ENCODE peak calls at places on chromosomes 13 and 19, in nine cellular contexts. X is transverse colon, C is tibial artery, O is GM23248, W is cardiac muscle cell, U is uterus, D is mesenchymal stem cell, Y is hepatocyte, A is aorta. B is an unnamed sample. For H3K36me3, the result is how much of the 10 kb centered on the place peaks cover.

GRCh38 chr13:98141938-98142426 is 912 bp upstream of the FARP1 start:
- DNase-seq in O (no peak), W (peak), A (no peak), C (peak), X (peak), U (no peak), D (peak), Y (peak), B (no peak)

GRCh38 chr19:38535212-38535611 is 82.5 kb downstream of the MAP4K1 start:
- DNase-seq in U (no peak), W (no peak), A (no peak), X (no peak), D (no peak), C (no peak), O (no peak), Y (no peak), B (no peak)

GRCh38 chr19:8552810-8553209 is 24.4 kb downstream of the MYO1F start:
- DNase-seq in W (peak), X (no peak), U (no peak), Y (no peak), O (no peak), D (no peak), A (no peak), C (no peak), B (no peak)

GRCh38 chr19:42023121-42023942 is 29.3 kb upstream of the ATP1A3 start:
- DNase-seq in U (no peak), A (no peak), O (peak), D (no peak), C (no peak), X (peak), W (peak), Y (no peak), B (no peak)

GRCh38 chr13:27728271-27728670 is 64.0 kb upstream of the GSX1 start:
- DNase-seq in A (no peak), W (peak), C (no peak), Y (no peak), D (no peak), X (no peak), O (no peak), U (no peak), B (peak)

GRCh38 chr19:17041994-17042393 is 15.4 kb upstream of the CPAMD8 start:
- DNase-seq in W (peak), D (peak), U (no peak), O (no peak), X (peak), Y (no peak), A (no peak), C (no peak), B (no peak)

GRCh38 chr19:6062274-6062673 is 48.0 kb downstream of the RFX2 start:
- DNase-seq in U (peak), W (peak), Y (no peak), X (peak), O (peak), D (no peak), C (peak), A (peak), B (no peak)

GRCh38 chr19:5889288-5889971 is 14.2 kb downstream of the NDUFA11 start:
- DNase-seq in D (peak), W (no peak), X (no peak), A (no peak), O (peak), U (no peak), Y (no peak), C (no peak), B (no peak)

GRCh38 chr19:41409288-41409687 is 11.7 kb downstream of the BCKDHA start:
- DNase-seq in O (peak), W (peak), U (no peak), A (no peak), C (no peak), X (no peak), Y (peak), D (peak), B (no peak)

GRCh38 chr13:97932006-97932405 is 21.5 kb upstream of the IPO5 start:
- DNase-seq in W (no peak), O (no peak), X (no peak), U (no peak), A (no peak), Y (no peak), D (no peak), C (no peak), B (no peak)

GRCh38 chr13:90270231-90270630 is 1077.3 kb upstream of the MIR17HG start:
- DNase-seq in X (no peak), C (no peak), Y (no peak), U (no peak), O (no peak), A (no peak), W (peak), D (no peak), B (no peak)

GRCh38 chr13:45349438-45349837 is 8.5 kb upstream of the TPT1 start:
- DNase-seq in Y (no peak), O (peak), A (no peak), C (no peak), X (no peak), W (no peak), D (peak), U (no peak), B (no peak)

GRCh38 chr19:38496603-38497487 is 63.4 kb downstream of the RYR1 start:
- DNase-seq in A (no peak), X (no peak), U (no peak), Y (no peak), D (no peak), O (no peak), W (peak), C (no peak), B (no peak)

GRCh38 chr19:27793128-27793643 is 1419.8 kb downstream of the UQCRFS1 start:
- DNase-seq in W (peak), U (peak), C (peak), D (peak), O (peak), A (peak), Y (peak), X (peak), B (no peak)

GRCh38 chr19:19081642-19082151 is 17.9 kb downstream of the SLC25A42 start:
- DNase-seq in A (no peak), X (no peak), C (no peak), W (peak), O (no peak), D (no peak), Y (no peak), U (peak), B (no peak)

GRCh38 chr13:30736461-30736860 is 1.1 kb downstream of the ALOX5AP start:
- DNase-seq in Y (no peak), O (no peak), A (no peak), D (no peak), X (no peak), W (no peak), C (no peak), U (no peak), B (no peak)

GRCh38 chr13:96636310-96636709 is 358.0 kb downstream of the OXGR1 start:
- DNase-seq in O (no peak), W (peak), Y (no peak), A (no peak), X (no peak), D (no peak), C (no peak), U (no peak), B (no peak)

GRCh38 chr13:103328899-103329298 is 262.7 kb upstream of the SLC10A2 start:
- DNase-seq in Y (no peak), W (peak), U (no peak), X (no peak), O (no peak), D (no peak), A (no peak), C (no peak), B (no peak)

GRCh38 chr19:5138606-5139594 is 170.0 kb downstream of the KDM4B start:
- DNase-seq in C (no peak), U (no peak), X (peak), A (no peak), Y (no peak), D (peak), W (peak), O (peak), B (no peak)

GRCh38 chr13:72782717-72783116 is 784 bp downstream of the PIBF1 start:
- DNase-seq in X (no peak), U (no peak), O (peak), Y (no peak), A (no peak), W (peak), D (peak), C (no peak), B (no peak)

GRCh38 chr13:93473441-93474270 is 247.0 kb downstream of the GPC6 start:
- DNase-seq in U (no peak), A (no peak), D (peak), C (no peak), W (peak), Y (no peak), O (peak), X (no peak), B (no peak)

GRCh38 chr19:5130371-5131030 is 161.6 kb downstream of the KDM4B start:
- DNase-seq in C (no peak), W (no peak), A (no peak), U (no peak), Y (no peak), X (peak), D (no peak), O (no peak), B (no peak)

GRCh38 chr13:102277286-102277685 is 124.6 kb downstream of the FGF14 start:
- DNase-seq in Y (no peak), U (peak), W (peak), A (no peak), C (no peak), D (peak), O (no peak), X (no peak), B (no peak)

GRCh38 chr19:22784051-22784450 is at the start of gene ZNF99:
- DNase-seq in W (no peak), D (no peak), C (peak), O (no peak), U (peak), X (no peak), Y (no peak), A (peak), B (no peak)

GRCh38 chr13:96091164-96091931 is 1.4 kb downstream of the HS6ST3 start:
- DNase-seq in W (peak), A (peak), Y (peak), O (peak), C (peak), U (peak), X (no peak), D (no peak), B (no peak)

DNA sequence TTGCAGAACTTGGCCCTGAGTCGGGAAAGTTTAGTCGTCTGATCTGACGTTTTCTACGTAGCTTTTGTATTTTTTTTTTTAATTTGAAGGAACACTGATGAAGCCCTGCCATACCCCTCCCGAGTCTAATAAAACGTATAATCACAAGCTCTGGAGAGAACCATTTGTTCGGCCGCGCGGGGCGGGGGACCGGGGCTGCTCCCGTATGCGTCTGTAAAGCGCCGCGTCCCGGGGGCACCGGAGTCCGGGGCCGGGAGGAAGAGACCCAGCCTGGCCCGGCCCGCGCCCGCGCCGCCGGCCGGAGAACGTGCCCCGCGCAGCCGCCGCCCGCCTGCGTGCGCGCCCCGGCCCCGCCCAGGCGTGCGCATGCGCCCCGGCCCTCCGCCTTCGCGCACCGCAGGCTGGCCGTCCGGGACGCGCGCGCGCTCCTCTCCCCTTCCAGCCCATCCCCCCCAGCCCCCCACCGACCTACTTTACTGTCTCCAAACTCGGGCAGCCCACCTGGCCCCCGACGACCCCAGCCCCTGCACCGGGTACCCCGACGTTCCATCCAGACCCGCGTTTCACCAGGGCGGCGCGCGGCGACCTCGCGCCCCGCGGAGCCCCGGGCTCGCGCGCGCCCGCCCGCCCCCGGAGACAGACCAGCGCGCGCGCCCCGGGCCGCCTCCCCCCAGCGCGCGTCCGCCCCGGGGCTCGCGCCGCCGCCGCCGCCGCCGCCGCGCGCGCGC is 780 bp upstream of the USF2 start:
- DNase-seq in A (peak), C (peak), O (peak), W (peak), U (peak), Y (peak), D (peak), X (peak), B (no peak)
- H3K27ac ChIP-seq in A (peak), C (peak), O (peak), W (peak), U (peak), Y (peak), D (peak), X (peak), B (no peak)

DNA sequence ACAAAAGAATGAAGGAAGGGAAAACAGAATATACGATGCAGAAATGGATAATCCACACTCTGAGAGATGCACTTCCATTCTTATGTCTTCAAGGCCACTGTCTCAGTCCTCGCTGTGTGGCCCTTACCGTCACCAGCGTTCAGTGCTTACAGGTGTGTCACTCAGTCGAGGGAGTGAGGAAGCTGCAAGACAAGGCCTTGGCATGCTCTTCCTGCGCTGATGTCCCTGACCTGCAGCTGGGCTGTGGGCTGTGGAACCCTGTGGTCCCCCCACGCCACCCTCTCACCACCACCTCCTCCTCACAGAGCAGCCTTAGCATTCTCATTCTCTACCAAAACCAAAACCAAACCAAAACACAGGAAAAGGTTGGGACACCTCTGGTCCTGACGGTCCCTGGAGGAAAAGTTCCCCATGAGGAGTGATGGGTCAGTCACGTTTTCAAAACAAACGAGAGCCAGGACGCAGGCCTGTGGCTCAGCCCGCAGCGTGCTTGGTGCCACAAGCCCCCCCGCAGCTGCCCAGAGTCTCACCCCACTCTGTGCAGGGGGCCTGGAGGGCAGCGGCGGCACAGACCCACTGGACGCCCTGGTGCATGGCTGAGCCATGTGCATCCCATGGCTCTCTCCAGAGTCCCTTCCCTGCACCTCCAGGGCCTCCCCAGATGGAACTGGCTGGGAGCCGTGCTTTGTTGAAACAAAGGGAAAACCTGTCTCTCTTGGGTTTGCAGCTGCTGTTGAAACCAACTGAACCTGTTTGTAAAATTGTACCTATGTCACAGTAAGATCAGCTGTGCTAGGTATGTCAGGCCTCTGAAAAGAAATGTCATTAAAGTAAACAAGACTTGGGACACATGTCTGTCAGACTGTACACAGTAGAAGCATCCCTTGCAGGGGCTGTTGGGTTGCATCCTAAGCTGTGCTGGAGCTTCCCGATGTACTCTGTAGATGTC is 48.3 kb upstream of the GPR183 start:
- DNase-seq in O (no peak), U (no peak), D (no peak), X (no peak), W (no peak), Y (no peak), C (no peak), A (no peak), B (no peak)
- H3K4me3 ChIP-seq in O (no peak), U (no peak), D (no peak), X (no peak), W (no peak), Y (no peak), C (no peak), A (no peak), B (no peak)

GRCh38 chr19:3641515-3642269 is 15.1 kb upstream of the CACTIN start:
- DNase-seq in O (no peak), W (no peak), X (no peak), A (no peak), C (no peak), Y (no peak), U (no peak), D (no peak), B (no peak)

GRCh38 chr19:3638208-3639193 is 11.9 kb upstream of the CACTIN start:
- DNase-seq in O (no peak), C (no peak), W (no peak), X (no peak), A (no peak), U (no peak), Y (no peak), D (no peak), B (no peak)

GRCh38 chr19:3636962-3637361 is 10.4 kb upstream of the CACTIN start:
- DNase-seq in D (no peak), A (no peak), C (no peak), Y (no peak), X (no peak), O (no peak), U (no peak), W (no peak), B (no peak)

GRCh38 chr19:3637621-3638020 is 11.0 kb upstream of the CACTIN start:
- DNase-seq in D (no peak), O (no peak), C (no peak), U (no peak), X (no peak), Y (no peak), A (no peak), W (no peak), B (no peak)

DNA sequence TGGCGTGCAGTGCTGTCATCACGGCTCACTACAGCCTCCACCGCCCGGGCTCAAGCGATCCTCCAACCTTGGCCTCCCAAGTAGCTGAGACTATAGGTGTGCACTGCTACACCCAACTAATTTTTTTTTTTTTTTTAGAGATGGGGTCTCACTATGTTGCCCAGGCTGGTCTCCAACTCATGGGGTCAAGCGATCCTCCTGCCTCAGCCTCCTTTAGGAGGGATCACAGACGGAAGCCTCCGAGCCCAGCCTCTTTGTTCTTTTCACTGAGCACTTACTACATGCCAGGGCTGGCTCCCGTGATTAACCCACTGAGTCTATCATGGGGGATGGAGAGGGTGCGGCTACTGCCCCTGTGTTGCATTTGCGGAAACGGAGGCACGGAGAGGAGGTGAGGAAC is 12.9 kb upstream of the CACTIN start:
- DNase-seq in W (no peak), D (no peak), U (no peak), O (no peak), A (no peak), X (no peak), C (no peak), Y (no peak), B (no peak)
- H3K36me3 ChIP-seq in W (under half), D (half or more), U (under half), O (under half), A (under half), X (under half), C (half or more), Y (under half), B (under half)

DNA sequence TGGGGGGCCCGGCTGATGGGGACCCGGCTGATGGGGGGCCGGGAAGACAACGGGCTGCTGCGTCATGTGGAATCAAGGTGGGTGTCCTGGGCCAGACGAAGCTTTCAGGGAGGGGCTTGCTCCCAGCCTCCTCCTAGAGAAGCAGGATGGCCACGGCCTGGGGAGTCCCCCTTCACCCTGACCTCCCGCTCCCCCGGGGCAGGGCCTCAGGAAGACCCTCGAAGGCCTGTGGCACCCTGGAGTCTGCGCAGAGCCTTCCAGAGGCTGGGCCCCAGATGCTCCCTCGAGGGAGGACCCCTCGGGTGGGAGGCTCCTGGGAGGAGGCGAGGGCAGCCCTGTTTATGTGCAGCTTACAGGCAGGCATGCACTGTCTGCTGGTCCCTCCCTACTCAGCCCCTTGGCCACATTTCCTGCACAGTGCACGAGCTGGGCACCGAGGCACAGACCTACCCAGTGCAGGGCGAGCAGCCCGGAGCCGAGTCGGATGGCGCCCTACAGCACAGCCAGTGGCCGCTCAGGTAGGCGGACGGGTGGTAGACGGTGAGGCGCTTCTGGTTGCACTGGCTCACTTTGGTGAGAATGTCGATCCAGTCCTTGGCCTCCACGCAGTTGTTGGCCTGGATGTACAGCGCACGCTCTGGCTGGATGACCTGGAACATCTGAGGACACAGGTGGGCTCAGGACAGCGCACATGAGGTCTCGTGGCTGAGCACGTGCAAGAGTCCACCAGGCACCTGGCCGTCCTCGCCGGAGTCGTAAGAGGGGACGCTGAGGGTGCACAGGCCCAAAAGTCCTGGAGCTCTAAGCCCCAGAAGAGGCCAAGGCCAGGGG is 22.4 kb upstream of the C13orf46 start:
- DNase-seq in W (no peak), O (no peak), A (peak), C (no peak), U (no peak), D (no peak), X (no peak), Y (no peak), B (no peak)
- H3K27ac ChIP-seq in W (no peak), O (no peak), A (no peak), C (no peak), U (no peak), D (no peak), X (no peak), Y (no peak), B (no peak)

GRCh38 chr19:45790942-45791341 is 1.7 kb downstream of the DMWD start:
- DNase-seq in X (peak), Y (no peak), W (no peak), O (no peak), D (no peak), A (no peak), C (no peak), U (no peak), B (no peak)

GRCh38 chr19:45794627-45795026 is 2.0 kb upstream of the DMWD start:
- DNase-seq in A (no peak), C (no peak), O (no peak), D (no peak), X (no peak), Y (no peak), U (no peak), W (no peak), B (no peak)

GRCh38 chr19:45791744-45792481 is 732 bp downstream of the DMWD start:
- DNase-seq in X (no peak), D (no peak), O (peak), Y (no peak), C (no peak), U (no peak), W (no peak), A (no peak), B (no peak)

GRCh38 chr19:45792482-45793177 is at the start of gene DMWD:
- DNase-seq in Y (peak), W (peak), O (peak), A (peak), X (peak), C (peak), D (peak), U (peak), B (peak)

DNA sequence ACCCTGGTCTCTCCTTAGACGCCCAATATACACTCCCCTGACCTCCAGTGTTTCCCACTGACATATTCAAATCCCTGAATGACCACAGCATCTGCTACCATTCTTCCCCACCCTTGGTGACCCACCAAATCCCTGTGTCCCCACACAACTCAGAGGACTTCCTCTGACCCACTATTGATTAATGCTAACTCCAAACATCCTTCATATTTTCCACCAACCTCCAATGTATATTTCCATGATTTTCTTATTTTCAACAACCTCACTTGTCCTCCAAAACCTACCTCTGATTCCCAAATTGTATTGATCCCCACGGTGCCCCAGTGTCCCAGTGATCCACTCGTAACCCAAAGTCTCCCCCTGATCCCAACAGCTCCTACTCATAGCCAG is 526 bp upstream of the DMWD start:
- DNase-seq in U (no peak), W (no peak), C (no peak), X (no peak), D (no peak), Y (no peak), A (no peak), O (no peak), B (no peak)
- H3K4me3 ChIP-seq in U (peak), W (no peak), C (peak), X (no peak), D (no peak), Y (no peak), A (no peak), O (no peak), B (no peak)

B was measured in iPS DF 6.9.